ENCODE peak calls at places on chromosome 1, in six cellular contexts. P, E, G, B, F and D are unnamed samples.

GRCh38 chr1:194658090-194658439 is 1471.7 kb upstream of the B3GALT2 start:
- DNase-seq in P (no peak), E (no peak), G (no peak), B (no peak), F (peak), D (no peak)

GRCh38 chr1:35623832-35624231 is 17.5 kb downstream of the PSMB2 start:
- DNase-seq in P (no peak), E (no peak), G (no peak), B (no peak), F (no peak), D (no peak)

GRCh38 chr1:14939527-14940284 is 213.8 kb upstream of the TMEM51 start:
- DNase-seq in P (no peak), E (no peak), G (no peak), B (no peak), F (peak), D (no peak)

GRCh38 chr1:160522622-160523345 is at the start of gene SLAMF6:
- DNase-seq in P (no peak), E (peak), G (no peak), B (no peak), F (no peak), D (peak)

GRCh38 chr1:157952601-157953000 is 40.8 kb upstream of the KIRREL1 start:
- DNase-seq in P (no peak), E (no peak), G (no peak), B (no peak), F (no peak), D (no peak)

GRCh38 chr1:1115136-1115829 is 606 bp downstream of the C1orf159 start:
- DNase-seq in P (no peak), E (no peak), G (no peak), B (peak), F (no peak), D (no peak)

GRCh38 chr1:36484099-36484498 is 1.4 kb upstream of the CSF3R start:
- DNase-seq in P (no peak), E (no peak), G (no peak), B (no peak), F (no peak), D (no peak)

GRCh38 chr1:41925712-41926111 is 7.0 kb upstream of the HIVEP3 start:
- DNase-seq in P (no peak), E (no peak), G (no peak), B (no peak), F (no peak), D (no peak)

GRCh38 chr1:178908358-178908757 is 37.5 kb upstream of the ANGPTL1 start:
- DNase-seq in P (no peak), E (no peak), G (no peak), B (no peak), F (no peak), D (no peak)

GRCh38 chr1:89781494-89782126 is 39.2 kb upstream of the LRRC8D start:
- DNase-seq in P (no peak), E (peak), G (no peak), B (no peak), F (no peak), D (peak)

GRCh38 chr1:41957568-41957967 is 38.8 kb upstream of the HIVEP3 start:
- DNase-seq in P (no peak), E (no peak), G (no peak), B (no peak), F (peak), D (no peak)

GRCh38 chr1:204493882-204494280 is 724 bp downstream of the PIK3C2B start:
- DNase-seq in P (no peak), E (peak), G (no peak), B (peak), F (peak), D (peak)

GRCh38 chr1:52636701-52637695 is 4.0 kb downstream of the SHISAL2A start:
- DNase-seq in P (no peak), E (peak), G (no peak), B (no peak), F (no peak), D (peak)

GRCh38 chr1:11058026-11058425 is 1.8 kb downstream of the SRM start:
- DNase-seq in P (no peak), E (no peak), G (no peak), B (no peak), F (no peak), D (no peak)

GRCh38 chr1:11059990-11060948 is at the start of gene SRM:
- DNase-seq in P (peak), E (peak), G (peak), B (peak), F (peak), D (peak)

GRCh38 chr1:11059166-11059989 is 440 bp downstream of the SRM start:
- DNase-seq in P (no peak), E (peak), G (no peak), B (peak), F (no peak), D (no peak)

GRCh38 chr1:11057477-11057876 is 2.3 kb downstream of the SRM start:
- DNase-seq in P (no peak), E (no peak), G (no peak), B (no peak), F (no peak), D (no peak)

DNA sequence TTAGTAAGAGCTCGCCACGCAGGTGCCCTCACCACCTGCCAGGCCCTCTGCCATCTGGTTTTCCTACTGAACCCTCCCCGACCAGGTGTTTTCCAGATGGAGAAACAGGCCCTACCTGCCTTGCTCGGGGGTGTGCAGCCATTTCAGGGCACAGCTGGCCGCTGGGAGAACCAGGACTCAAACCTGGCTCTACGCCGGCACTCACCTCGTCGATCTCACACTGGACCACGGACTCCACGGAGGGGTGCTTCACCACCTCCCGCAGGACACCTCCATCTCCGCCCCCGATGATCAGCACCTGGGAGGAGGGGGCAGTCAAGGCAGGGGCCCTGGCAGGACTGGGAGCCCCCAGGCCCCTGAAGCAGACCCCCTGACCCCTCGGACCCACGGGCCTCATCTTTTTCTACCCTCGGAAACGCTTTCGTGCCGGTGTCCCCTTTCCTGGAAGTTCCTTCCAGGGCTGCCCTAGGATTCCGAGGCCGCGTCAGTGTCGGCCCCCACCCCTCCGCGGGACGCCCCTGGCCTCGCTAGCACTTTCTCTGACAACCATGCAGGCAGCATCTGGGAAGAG is 1.1 kb downstream of the SRM start:
- DNase-seq in P (no peak), E (no peak), G (no peak), B (peak), F (no peak), D (no peak)
- H3K4me3 ChIP-seq in P (peak), E (peak), G (peak), B (peak), F (peak), D (no peak)

GRCh38 chr1:18225236-18225904 is 117.8 kb downstream of the IGSF21 start:
- DNase-seq in P (no peak), E (no peak), G (no peak), B (no peak), F (no peak), D (no peak)
- H3K27ac ChIP-seq in P (no peak), E (no peak), G (no peak), B (no peak), F (no peak), D (no peak)

GRCh38 chr1:68720476-68720875 is 223.6 kb upstream of the DEPDC1 start:
- DNase-seq in P (no peak), E (no peak), G (no peak), B (no peak), F (no peak), D (no peak)
- H3K4me3 ChIP-seq in P (no peak), E (no peak), G (no peak), B (no peak), F (no peak), D (no peak)

GRCh38 chr1:84164567-84165021 is 20.5 kb downstream of the PRKACB start:
- DNase-seq in P (no peak), E (no peak), G (no peak), B (no peak), F (no peak), D (no peak)
- H3K27ac ChIP-seq in P (no peak), E (peak), G (no peak), B (no peak), F (no peak), D (no peak)

GRCh38 chr1:59474496-59474895 is 177.6 kb downstream of the FGGY start:
- DNase-seq in P (no peak), E (no peak), G (no peak), B (no peak), F (no peak), D (no peak)
- H3K4me3 ChIP-seq in P (no peak), E (no peak), G (no peak), B (no peak), F (no peak), D (no peak)

GRCh38 chr1:153428790-153429189 is 12.5 kb downstream of the S100A7A start:
- DNase-seq in P (no peak), E (no peak), G (no peak), B (no peak), F (no peak), D (no peak)
- H3K27ac ChIP-seq in P (no peak), E (no peak), G (no peak), B (no peak), F (no peak), D (no peak)

DNA sequence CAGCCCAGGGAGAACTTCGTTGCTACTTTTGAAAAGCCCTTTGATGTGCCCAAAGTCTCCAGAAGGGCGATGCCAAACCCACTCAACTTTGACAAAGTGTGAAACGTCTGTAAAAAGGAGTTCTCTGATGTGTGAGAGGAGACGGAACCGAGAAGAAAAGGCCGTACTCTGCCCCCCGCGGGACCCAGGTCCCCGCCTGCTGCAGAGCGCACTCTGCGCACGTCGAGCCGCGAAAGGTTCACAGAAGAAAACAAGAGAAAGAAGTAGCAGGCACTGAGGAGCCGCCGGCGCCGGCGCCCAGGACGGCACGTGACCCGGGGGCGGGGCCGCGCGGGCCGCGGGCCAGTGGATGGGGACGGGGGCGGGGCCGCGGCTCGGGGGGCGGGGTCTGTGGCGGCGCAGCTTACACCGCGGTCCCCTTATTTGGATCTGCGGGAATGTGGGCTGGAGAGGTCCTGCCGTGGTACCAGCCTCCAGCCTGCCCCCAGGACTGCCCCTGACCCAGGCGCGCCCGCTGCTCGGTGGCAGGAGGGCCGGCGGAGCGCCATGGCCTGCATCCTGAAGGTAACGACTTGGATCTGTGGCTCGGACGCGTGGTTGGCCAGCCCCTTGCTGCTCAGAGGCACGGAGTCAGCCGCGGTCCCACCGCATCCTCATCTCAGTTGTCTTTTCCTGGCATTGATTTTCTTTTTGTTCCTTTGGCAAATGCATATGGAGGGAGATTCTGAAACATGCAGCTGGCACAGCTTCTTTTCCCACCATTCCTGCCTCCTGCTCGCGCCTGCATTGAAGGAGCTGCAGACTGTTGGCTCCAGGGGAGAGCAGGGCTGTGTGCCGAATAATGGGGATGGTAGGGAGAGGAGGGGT is at the start of gene ST6GALNAC3:
- DNase-seq in P (peak), E (peak), G (no peak), B (peak), F (no peak), D (peak)
- H3K4me3 ChIP-seq in P (peak), E (peak), G (peak), B (peak), F (no peak), D (peak)

DNA sequence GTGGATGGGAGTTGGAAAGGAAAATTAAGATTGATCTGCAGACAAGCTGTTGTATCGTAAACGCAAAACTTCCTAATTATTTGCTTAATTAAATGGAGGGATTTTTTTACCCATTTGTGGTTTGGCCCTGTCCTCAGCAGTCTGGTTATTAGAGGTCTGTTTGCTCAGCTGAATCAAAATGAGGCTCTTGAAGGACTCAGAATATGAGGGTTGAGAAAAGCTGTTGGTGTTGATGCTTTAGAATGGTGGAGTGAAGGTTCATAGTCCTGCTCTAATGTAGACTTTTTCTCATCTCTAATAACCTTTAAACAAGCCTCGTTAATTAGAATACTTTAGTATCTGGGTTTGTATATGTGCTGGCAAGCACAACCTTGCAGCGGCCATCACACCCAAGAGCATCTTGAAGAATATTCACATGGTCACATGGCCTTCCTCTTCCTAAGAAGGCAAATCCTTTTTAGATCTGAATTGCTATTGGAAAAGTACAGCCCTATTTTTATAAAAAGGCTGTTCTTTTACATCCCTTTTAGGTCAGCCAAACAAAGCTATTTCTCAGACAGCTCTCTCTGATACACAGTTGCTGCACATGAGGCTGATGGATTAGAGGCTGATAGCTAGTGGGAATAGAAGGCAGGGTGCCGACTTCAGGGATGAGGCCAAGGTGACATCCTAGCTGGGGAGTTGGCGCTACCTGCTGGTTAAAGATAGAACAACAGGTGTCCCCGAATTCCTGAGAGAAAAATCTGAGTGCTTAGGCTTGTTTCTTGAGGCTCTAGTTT is 53.8 kb downstream of the MACF1 start:
- DNase-seq in P (peak), E (peak), G (no peak), B (no peak), F (peak), D (peak)
- H3K27ac ChIP-seq in P (peak), E (no peak), G (peak), B (no peak), F (no peak), D (peak)

GRCh38 chr1:22662986-22663408 is 10.0 kb downstream of the C1QB start:
- DNase-seq in P (no peak), E (no peak), G (no peak), B (no peak), F (no peak), D (no peak)
- H3K4me3 ChIP-seq in P (no peak), E (no peak), G (no peak), B (no peak), F (no peak), D (no peak)

GRCh38 chr1:9689011-9689706 is 37.6 kb downstream of the PIK3CD start:
- DNase-seq in P (peak), E (peak), G (no peak), B (peak), F (no peak), D (peak)

GRCh38 chr1:9691726-9692125 is 40.2 kb downstream of the PIK3CD start:
- DNase-seq in P (no peak), E (no peak), G (no peak), B (no peak), F (no peak), D (no peak)

GRCh38 chr1:9690440-9691107 is 39.0 kb downstream of the PIK3CD start:
- DNase-seq in P (no peak), E (no peak), G (no peak), B (no peak), F (no peak), D (no peak)

GRCh38 chr1:9689971-9690381 is 38.4 kb downstream of the PIK3CD start:
- DNase-seq in P (peak), E (no peak), G (no peak), B (peak), F (no peak), D (peak)

DNA sequence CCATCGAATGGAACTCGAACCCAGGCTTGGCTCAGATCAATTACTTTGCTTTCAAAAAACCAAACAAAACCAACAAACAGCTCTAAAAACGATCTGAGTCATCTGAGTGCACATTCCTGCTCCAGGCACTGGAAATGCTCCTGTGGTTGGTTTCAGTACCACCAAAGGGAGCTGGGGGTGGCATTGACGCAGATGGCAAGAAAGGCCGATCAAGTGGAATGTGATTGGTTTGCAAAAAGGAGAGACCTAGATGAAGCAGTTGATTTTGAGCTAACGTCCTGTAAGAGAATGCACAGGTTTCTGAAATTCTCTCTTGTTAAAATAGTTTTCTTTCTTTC is 39.5 kb downstream of the PIK3CD start:
- DNase-seq in P (no peak), E (no peak), G (no peak), B (no peak), F (no peak), D (no peak)
- H3K27ac ChIP-seq in P (no peak), E (peak), G (no peak), B (no peak), F (no peak), D (peak)